ENCODE peak calls at places on chromosomes 7 and 10, in eight cellular contexts. O, R, X, M, T, H, V and F are unnamed samples.

GRCh38 chr10:127346604-127347003 is 150.2 kb upstream of the INSYN2A start:
- DNase-seq in M (no peak), R (no peak), V (no peak), O (no peak), X (no peak), T (no peak), H (no peak), F (no peak)

GRCh38 chr10:34817054-34817453 is 2.0 kb upstream of the PARD3 start:
- DNase-seq in O (no peak), M (no peak), V (no peak), X (no peak), H (no peak), T (no peak), R (no peak), F (no peak)

GRCh38 chr10:72186633-72187330 is 29.0 kb upstream of the ANAPC16 start:
- DNase-seq in V (peak), X (no peak), M (no peak), H (peak), T (no peak), R (no peak), O (no peak), F (no peak)

GRCh38 chr7:116280803-116281202 is 70.5 kb downstream of the TES start:
- DNase-seq in V (no peak), T (no peak), R (no peak), X (no peak), O (no peak), M (no peak), H (no peak), F (no peak)

GRCh38 chr7:24715661-24716479 is 41.4 kb downstream of the GSDME start:
- DNase-seq in T (no peak), M (peak), H (peak), V (peak), X (no peak), R (no peak), O (no peak), F (no peak)

GRCh38 chr7:152743600-152743999 is 16.0 kb upstream of the ACTR3B start:
- DNase-seq in O (no peak), V (no peak), T (no peak), M (no peak), H (no peak), X (no peak), R (no peak), F (no peak)

GRCh38 chr7:29127527-29127926 is 18.8 kb downstream of the CPVL start:
- DNase-seq in H (no peak), T (no peak), X (no peak), R (no peak), O (no peak), M (no peak), V (no peak), F (no peak)

GRCh38 chr10:114403545-114404161 is 649 bp downstream of the AFAP1L2 start:
- DNase-seq in H (no peak), T (no peak), R (no peak), M (peak), O (no peak), X (peak), V (no peak), F (no peak)

GRCh38 chr7:69935107-69935506 is 336.8 kb downstream of the AUTS2 start:
- DNase-seq in R (no peak), M (no peak), T (no peak), X (no peak), H (no peak), O (no peak), V (no peak), F (no peak)

GRCh38 chr10:69861251-69862240 is 59.8 kb downstream of the COL13A1 start:
- DNase-seq in R (peak), V (peak), M (peak), X (no peak), T (no peak), O (peak), H (peak), F (no peak)

GRCh38 chr7:158264881-158265742 is 322.5 kb downstream of the PTPRN2 start:
- DNase-seq in T (no peak), O (no peak), X (no peak), V (no peak), M (no peak), R (no peak), H (no peak), F (no peak)

GRCh38 chr7:96287168-96287567 is 34.7 kb downstream of the SLC25A13 start:
- DNase-seq in T (no peak), R (no peak), O (no peak), H (no peak), V (no peak), M (no peak), X (no peak), F (no peak)

GRCh38 chr7:92717982-92718716 is 118.2 kb downstream of the CDK6 start:
- DNase-seq in V (peak), O (no peak), X (no peak), H (peak), T (no peak), M (peak), R (peak), F (no peak)

GRCh38 chr7:28629216-28629848 is 217.0 kb downstream of the CREB5 start:
- DNase-seq in X (no peak), V (peak), H (peak), R (no peak), O (peak), T (no peak), M (no peak), F (no peak)

GRCh38 chr7:135236727-135237126 is 3.1 kb downstream of the STRA8 start:
- DNase-seq in V (no peak), X (no peak), O (no peak), M (no peak), R (no peak), H (no peak), T (no peak), F (peak)

GRCh38 chr10:93106631-93107072 is 33.0 kb downstream of the CYP26A1 start:
- DNase-seq in H (peak), T (no peak), X (no peak), V (peak), M (peak), R (no peak), O (no peak), F (no peak)

DNA sequence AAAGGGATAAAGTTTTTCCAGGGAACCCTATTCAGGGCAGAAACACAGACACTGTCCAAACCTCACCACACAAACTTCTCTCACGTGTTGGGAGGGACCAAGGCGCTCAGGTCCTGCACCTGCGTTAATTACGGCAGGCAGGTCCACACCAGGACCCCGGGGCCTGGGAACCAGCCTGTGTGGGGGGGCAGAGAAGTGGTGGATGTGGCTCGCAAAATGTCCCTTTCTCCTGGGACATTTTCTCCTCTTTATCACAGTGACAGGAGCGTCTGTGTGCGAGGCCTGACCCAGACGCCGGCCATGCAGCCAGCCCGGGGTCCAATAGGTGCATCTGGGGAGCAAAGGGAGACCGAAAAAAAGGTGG is 73.4 kb upstream of the ZNF722 start:
- DNase-seq in X (no peak), R (no peak), M (no peak), T (no peak), H (no peak), O (no peak), V (no peak), F (no peak)
- TF ChIP-seq CTCF in X (no peak), R (no peak), M (no peak), T (no peak), H (no peak), O (no peak), V (no peak), F (no peak)

GRCh38 chr7:10022957-10023356 is 950.7 kb upstream of the PHF14 start:
- DNase-seq in V (no peak), R (peak), O (peak), H (peak), T (no peak), M (no peak), X (no peak), F (no peak)
- TF ChIP-seq CTCF in V (no peak), R (no peak), O (peak), H (no peak), T (peak), M (no peak), X (peak), F (no peak)

GRCh38 chr10:1074748-1075358 is 18.7 kb downstream of the WDR37 start:
- DNase-seq in V (no peak), R (no peak), O (peak), H (peak), X (no peak), M (peak), T (no peak), F (no peak)
- TF ChIP-seq CTCF in V (peak), R (no peak), O (peak), H (peak), X (peak), M (peak), T (peak), F (no peak)

DNA sequence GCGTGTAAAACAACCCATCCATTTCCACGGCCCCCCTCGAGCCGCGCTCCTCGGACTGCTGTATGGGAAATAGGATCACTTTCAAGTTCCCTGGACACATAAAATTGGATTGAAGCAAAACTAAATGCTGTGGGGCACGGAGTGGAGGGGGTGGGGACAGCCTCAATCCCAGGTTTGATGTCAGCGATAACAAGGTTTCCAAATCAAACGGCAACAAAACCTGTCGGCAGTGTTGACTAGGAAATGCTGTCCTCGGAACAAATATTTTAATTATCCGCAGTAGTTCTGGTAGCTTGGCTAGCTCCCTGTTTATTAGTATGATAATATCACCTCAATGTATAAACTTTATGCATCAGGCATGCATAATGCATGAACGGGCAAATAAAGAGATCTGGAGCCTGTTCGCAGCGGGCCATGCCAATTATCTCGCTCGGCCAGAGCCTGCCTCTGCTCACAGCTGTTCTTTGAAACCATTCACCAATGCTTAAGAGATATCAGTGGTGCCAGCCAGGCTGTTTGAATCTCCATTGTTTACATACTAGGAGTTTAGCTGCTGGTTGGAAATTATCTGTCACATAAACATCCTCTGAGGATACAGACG is 161.1 kb downstream of the PAXIP1 start:
- DNase-seq in H (no peak), O (no peak), T (no peak), R (no peak), M (no peak), V (no peak), X (no peak), F (no peak)
- TF ChIP-seq CTCF in H (no peak), O (no peak), T (no peak), R (no peak), M (no peak), V (no peak), X (no peak), F (no peak)

GRCh38 chr7:37153376-37153775 is 295.3 kb downstream of the ELMO1 start:
- DNase-seq in T (no peak), M (no peak), H (no peak), R (no peak), O (no peak), V (no peak), X (no peak), F (no peak)
- TF ChIP-seq CTCF in T (no peak), M (no peak), H (no peak), R (no peak), O (no peak), V (no peak), X (no peak), F (no peak)

GRCh38 chr7:128946936-128947830 is 9.5 kb downstream of the IRF5 start:
- DNase-seq in V (no peak), M (no peak), O (no peak), X (no peak), R (peak), H (no peak), T (no peak), F (no peak)
- TF ChIP-seq CTCF in V (no peak), M (peak), O (peak), X (peak), R (peak), H (no peak), T (no peak), F (no peak)

GRCh38 chr7:106737202-106737562 is 76.2 kb upstream of the CCDC71L start:
- DNase-seq in X (no peak), O (peak), T (no peak), R (peak), H (peak), M (peak), V (peak), F (no peak)
- TF ChIP-seq CTCF in X (peak), O (peak), T (peak), R (no peak), H (peak), M (peak), V (peak), F (no peak)

GRCh38 chr10:110629680-110630191 is 14.4 kb upstream of the RBM20 start:
- DNase-seq in H (peak), M (peak), R (peak), X (no peak), V (peak), O (peak), T (no peak), F (no peak)

GRCh38 chr10:110625356-110625894 is 18.7 kb upstream of the RBM20 start:
- DNase-seq in M (no peak), X (no peak), H (no peak), R (no peak), O (no peak), V (no peak), T (no peak), F (no peak)

GRCh38 chr10:110625951-110626855 is 17.9 kb upstream of the RBM20 start:
- DNase-seq in X (no peak), M (no peak), V (no peak), H (no peak), R (no peak), O (no peak), T (no peak), F (no peak)

GRCh38 chr10:110631934-110632333 is 12.2 kb upstream of the RBM20 start:
- DNase-seq in V (no peak), R (no peak), O (no peak), H (no peak), X (no peak), M (no peak), T (no peak), F (no peak)

GRCh38 chr10:110628161-110628560 is 16.0 kb upstream of the RBM20 start:
- DNase-seq in T (no peak), H (no peak), O (no peak), R (no peak), M (no peak), V (no peak), X (no peak), F (no peak)
- TF ChIP-seq CTCF in T (no peak), H (no peak), O (no peak), R (no peak), M (no peak), V (no peak), X (no peak), F (no peak)